ENCODE peak calls at places on chromosomes 6 and 20, in four cellular contexts. U, X, S and F are unnamed samples.

GRCh38 chr6:159214281-159214680 is 45.1 kb downstream of the FNDC1 start:
- DNase-seq in X (no peak), S (no peak), U (no peak), F (no peak)

GRCh38 chr6:46510656-46511055 is 19.4 kb upstream of the RCAN2 start:
- DNase-seq in S (no peak), X (no peak), U (no peak), F (no peak)

GRCh38 chr20:40757087-40757486 is 68.1 kb upstream of the MAFB start:
- DNase-seq in S (no peak), X (no peak), U (no peak), F (no peak)

GRCh38 chr6:134318396-134319281 is 727 bp upstream of the SGK1 start:
- DNase-seq in X (no peak), U (no peak), S (no peak), F (no peak)

GRCh38 chr20:25319241-25320034 is 71.2 kb downstream of the ABHD12 start:
- DNase-seq in S (no peak), X (no peak), U (no peak), F (no peak)

GRCh38 chr20:58256307-58256706 is 27.9 kb upstream of the ANKRD60 start:
- DNase-seq in S (no peak), X (no peak), U (no peak), F (no peak)

GRCh38 chr6:110537208-110538123 is 61.1 kb upstream of the SLC22A16 start:
- DNase-seq in X (no peak), U (peak), S (peak), F (no peak)

GRCh38 chr6:81766482-81767069 is 14.1 kb upstream of the TENT5A start:
- DNase-seq in U (peak), X (no peak), S (peak), F (no peak)

GRCh38 chr6:122476131-122476530 is 4.5 kb upstream of the SERINC1 start:
- DNase-seq in X (peak), S (peak), U (peak), F (peak)

GRCh38 chr6:108560463-108561308 is at the start of gene FOXO3:
- DNase-seq in X (peak), U (peak), S (peak), F (peak)

GRCh38 chr20:17673082-17673481 is 9.0 kb downstream of the RRBP1 start:
- DNase-seq in U (no peak), X (no peak), S (no peak), F (no peak)

GRCh38 chr20:17676942-17677341 is 5.1 kb downstream of the RRBP1 start:
- DNase-seq in S (peak), U (peak), X (no peak), F (no peak)

GRCh38 chr20:17676378-17676759 is 5.7 kb downstream of the RRBP1 start:
- DNase-seq in X (no peak), U (no peak), S (no peak), F (no peak)

GRCh38 chr20:17675519-17676377 is 6.3 kb downstream of the RRBP1 start:
- DNase-seq in X (no peak), U (no peak), S (no peak), F (no peak)

GRCh38 chr20:17674722-17675518 is 7.1 kb downstream of the RRBP1 start:
- DNase-seq in U (peak), X (no peak), S (no peak), F (no peak)
- TF ChIP-seq MXI1 in U (no peak), X (no peak), S (no peak), F (no peak)

GRCh38 chr6:71496018-71496800 is 207.6 kb downstream of the OGFRL1 start:
- DNase-seq in X (no peak), U (peak), S (no peak), F (no peak)
- H3K27ac ChIP-seq in X (no peak), U (peak), S (no peak), F (no peak)

DNA sequence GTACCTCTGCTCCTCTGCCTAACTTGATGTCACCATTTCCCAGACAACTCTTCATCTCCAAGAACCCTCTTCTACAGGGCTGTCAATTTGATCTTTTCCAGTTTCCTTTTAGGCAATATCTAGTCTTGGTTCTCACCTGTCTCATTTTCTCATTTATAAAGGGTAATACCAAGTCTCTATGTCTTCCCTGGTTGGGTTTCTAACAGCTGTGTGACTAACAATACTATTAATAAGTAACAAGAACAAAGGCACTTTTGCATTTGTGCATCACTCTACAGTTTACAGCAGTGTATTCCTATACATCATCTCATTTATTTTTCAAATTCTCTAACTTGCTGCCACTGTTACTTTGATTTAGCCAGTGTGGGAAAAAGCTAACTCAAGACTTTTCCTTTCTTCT is 898.4 kb upstream of the FLRT3 start:
- DNase-seq in X (no peak), U (no peak), S (no peak), F (no peak)
- TF ChIP-seq RFX5 in X (no peak), U (no peak), S (no peak), F (no peak)

DNA sequence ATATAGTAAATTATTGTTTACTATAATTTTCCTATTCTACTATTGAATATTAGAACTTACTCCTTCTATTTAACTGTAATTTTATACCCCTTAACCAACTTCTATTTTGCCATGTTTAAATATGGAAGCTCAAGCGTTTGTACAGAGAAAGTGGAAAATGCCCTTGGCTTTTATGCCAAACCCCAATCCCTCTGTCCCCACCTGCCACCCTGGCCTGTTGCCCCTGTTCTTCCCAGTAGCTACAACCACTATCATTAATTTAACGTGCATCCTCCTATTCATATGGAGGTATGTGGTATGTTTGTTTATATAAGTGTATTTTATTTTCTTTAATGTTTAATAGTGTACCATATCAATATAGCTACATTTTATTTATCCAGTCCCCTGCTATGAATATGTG is 58.1 kb downstream of the ASXL1 start:
- DNase-seq in S (no peak), U (no peak), X (no peak), F (no peak)
- TF ChIP-seq MXI1 in S (no peak), U (no peak), X (no peak), F (no peak)

DNA sequence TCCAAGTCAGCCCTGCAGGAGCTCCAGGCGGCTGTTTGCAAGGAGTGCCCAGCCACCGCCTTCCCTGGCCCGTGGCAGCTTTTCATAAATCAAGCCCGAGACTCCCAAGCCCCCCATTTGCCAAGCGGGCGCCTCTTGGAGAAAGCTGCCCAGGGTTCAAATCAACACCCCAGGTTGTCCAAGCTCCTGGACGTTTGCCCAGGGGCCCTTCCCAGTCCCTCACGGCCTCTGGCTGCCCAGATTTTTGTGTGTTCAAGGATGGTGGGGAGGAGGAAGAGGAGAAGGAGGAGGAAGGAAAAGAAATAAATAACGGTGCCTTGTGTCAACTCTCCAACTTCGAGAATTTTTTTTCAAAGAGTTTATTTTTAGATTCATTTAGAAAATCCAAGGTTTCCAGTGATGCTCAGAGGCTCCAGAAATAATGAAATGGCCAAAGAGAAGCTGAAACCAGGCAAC is 20.6 kb upstream of the NFATC2 start:
- DNase-seq in S (no peak), X (no peak), U (no peak), F (no peak)
- H3K27ac ChIP-seq in S (no peak), X (peak), U (peak), F (peak)

DNA sequence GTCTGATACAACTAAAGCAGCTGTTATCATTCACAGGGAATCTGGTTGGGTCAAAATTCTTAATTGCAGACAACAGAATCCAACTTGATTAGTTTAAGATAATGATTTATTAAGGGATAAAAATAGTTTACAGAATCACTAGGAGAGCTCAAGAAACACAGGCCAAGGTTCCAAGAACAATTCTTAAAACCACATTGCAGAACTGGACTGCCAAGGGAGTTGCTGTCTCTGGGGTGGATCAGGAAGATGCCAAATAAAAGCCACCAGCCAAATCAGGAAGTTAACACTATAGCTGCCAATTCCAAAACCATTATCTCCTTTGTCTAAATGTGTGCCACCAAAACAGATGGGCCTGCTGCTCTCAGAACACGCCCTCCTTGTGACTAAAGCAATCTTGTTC is 53.7 kb downstream of the NUDT3 start:
- DNase-seq in X (no peak), U (no peak), S (no peak), F (no peak)
- TF ChIP-seq RFX5 in X (no peak), U (no peak), S (no peak), F (no peak)